ENCODE peak calls at places on chromosomes 7 and 10, in four cellular contexts. M is stimulated activated CD4-positive, alpha-beta T cell treated with anti-CD3 and anti-CD28 coated beads, Interleukin-4, amount 100 ng/mL, for 4 hours; I is neuronal stem cell; F is cardiac muscle cell. S is an unnamed sample.

GRCh38 chr7:115618676-115619075 is 411.9 kb downstream of the TFEC start:
- DNase-seq in M (no peak), I (no peak), F (no peak), S (no peak)

GRCh38 chr10:97229322-97229721 is 43.6 kb upstream of the SLIT1 start:
- DNase-seq in M (no peak), I (no peak), F (no peak), S (no peak)

GRCh38 chr10:96998329-96998888 is 166.3 kb downstream of the LCOR start:
- DNase-seq in M (no peak), I (no peak), F (peak), S (no peak)

GRCh38 chr7:17247357-17247756 is 51.1 kb upstream of the AHR start:
- DNase-seq in M (no peak), I (no peak), F (no peak), S (no peak)

GRCh38 chr7:90347759-90348158 is 1.2 kb downstream of the GTPBP10 start:
- DNase-seq in M (no peak), I (no peak), F (no peak), S (no peak)

GRCh38 chr7:105132835-105133234 is 118.8 kb downstream of the KMT2E start:
- DNase-seq in M (no peak), I (no peak), F (no peak), S (no peak)

GRCh38 chr10:3477683-3478082 is 305.1 kb upstream of the PITRM1 start:
- DNase-seq in M (no peak), I (no peak), F (no peak), S (no peak)

GRCh38 chr10:89869180-89869579 is 167.8 kb downstream of the KIF20B start:
- DNase-seq in M (no peak), I (no peak), F (no peak), S (no peak)

GRCh38 chr7:127907638-127908040 is 123.6 kb downstream of the LRRC4 start:
- DNase-seq in M (no peak), I (no peak), F (no peak), S (no peak)

GRCh38 chr7:23117841-23118240 is 12.3 kb downstream of the KLHL7 start:
- DNase-seq in M (no peak), I (no peak), F (peak), S (no peak)

GRCh38 chr7:157688439-157689268 is 351.9 kb downstream of the DNAJB6 start:
- DNase-seq in M (no peak), I (peak), F (no peak), S (no peak)

GRCh38 chr10:17742918-17743317 is 9.1 kb upstream of the TMEM236 start:
- DNase-seq in M (peak), I (peak), F (peak), S (peak)

GRCh38 chr7:116954443-116954838 is 1.1 kb downstream of the ST7 start:
- DNase-seq in M (no peak), I (no peak), F (no peak), S (no peak)

GRCh38 chr7:44693641-44694313 is 54.9 kb upstream of the ZMIZ2 start:
- DNase-seq in M (no peak), I (no peak), F (no peak), S (peak)

GRCh38 chr10:124025638-124026336 is 67.6 kb downstream of the CHST15 start:
- DNase-seq in M (no peak), I (no peak), F (peak), S (no peak)

GRCh38 chr10:132192076-132192975 is 5.6 kb downstream of the DPYSL4 start:
- DNase-seq in M (no peak), I (no peak), F (no peak), S (no peak)

GRCh38 chr7:150803161-150803860 is 2.7 kb downstream of the TMEM176A start:
- DNase-seq in M (no peak), I (no peak), F (no peak), S (no peak)

GRCh38 chr10:93806882-93807281 is 49.1 kb downstream of the LGI1 start:
- DNase-seq in M (no peak), I (no peak), F (no peak), S (no peak)

GRCh38 chr10:79084012-79084971 is 15.5 kb downstream of the ZMIZ1 start:
- DNase-seq in M (no peak), I (no peak), F (no peak), S (peak)

GRCh38 chr10:76492026-76492425 is 1060.6 kb downstream of the LRMDA start:
- DNase-seq in M (no peak), I (no peak), F (no peak), S (no peak)

GRCh38 chr7:114574384-114574783 is 159.8 kb downstream of the FOXP2 start:
- DNase-seq in M (no peak), I (no peak), F (no peak), S (no peak)

S was measured in heart right ventricle.